ENCODE peak calls at places on chromosomes 6 and 20, in five cellular contexts. R is stomach, J is vagina, V is gastrocnemius medialis, D is A549. H is an unnamed sample. For H3K4me1, the result is how much of the 10 kb centered on the place peaks cover.

GRCh38 chr20:32509639-32510066 is 75.5 kb downstream of the NOL4L start:
- DNase-seq in J (no peak), D (no peak), V (no peak), R (no peak), H (no peak)

GRCh38 chr6:74356385-74356784 is 660.4 kb downstream of the CD109 start:
- DNase-seq in V (no peak), D (peak), J (no peak), R (no peak), H (no peak)

GRCh38 chr20:60453847-60454246 is 495.6 kb downstream of the CDH26 start:
- DNase-seq in J (peak), V (no peak), R (no peak), D (no peak), H (no peak)

GRCh38 chr6:107941627-107942026 is 16.4 kb downstream of the SEC63 start:
- DNase-seq in R (no peak), V (no peak), J (no peak), D (no peak), H (no peak)

GRCh38 chr6:79687759-79688158 is 56.6 kb downstream of the SH3BGRL2 start:
- DNase-seq in J (no peak), R (no peak), V (no peak), D (no peak), H (no peak)

GRCh38 chr6:11484441-11484840 is 53.1 kb upstream of the TMEM170B start:
- DNase-seq in V (no peak), J (no peak), R (no peak), D (no peak), H (no peak)

GRCh38 chr6:31940256-31940664 is 5.6 kb upstream of the CFB start:
- DNase-seq in D (no peak), R (no peak), J (no peak), V (no peak), H (no peak)

GRCh38 chr6:158474961-158475343 is 84.9 kb upstream of the TMEM181 start:
- DNase-seq in D (peak), R (peak), V (no peak), J (no peak), H (no peak)

GRCh38 chr6:31752739-31753319 is 9.6 kb upstream of the SAPCD1 start:
- DNase-seq in R (no peak), D (no peak), J (no peak), V (no peak), H (no peak)

GRCh38 chr6:51025082-51025777 is 206.6 kb downstream of the TFAP2B start:
- DNase-seq in R (no peak), D (no peak), J (no peak), V (no peak), H (no peak)

GRCh38 chr6:87921034-87921433 is 126.6 kb upstream of the SPACA1 start:
- DNase-seq in D (no peak), V (no peak), J (no peak), R (no peak), H (no peak)

GRCh38 chr6:82072771-82073170 is 174.8 kb downstream of the IBTK start:
- DNase-seq in J (no peak), V (no peak), D (no peak), R (no peak), H (no peak)

GRCh38 chr6:53837875-53838806 is 43.3 kb downstream of the LRRC1 start:
- DNase-seq in R (no peak), J (no peak), V (no peak), D (no peak), H (no peak)

GRCh38 chr6:47836046-47836445 is 54.2 kb downstream of the OPN5 start:
- DNase-seq in J (no peak), R (no peak), V (no peak), D (no peak), H (no peak)

GRCh38 chr6:148441454-148441911 is 98.8 kb downstream of the SASH1 start:
- DNase-seq in J (no peak), R (no peak), D (peak), V (no peak), H (no peak)

GRCh38 chr20:41167481-41168253 is 30.3 kb downstream of the PLCG1 start:
- DNase-seq in D (no peak), R (no peak), J (no peak), V (peak), H (peak)

GRCh38 chr20:22805219-22805618 is 220.8 kb upstream of the FOXA2 start:
- DNase-seq in D (peak), V (no peak), J (no peak), R (no peak), H (peak)

GRCh38 chr6:12294851-12295536 is 4.8 kb downstream of the EDN1 start:
- DNase-seq in V (no peak), R (no peak), D (no peak), J (no peak), H (no peak)

GRCh38 chr6:56263586-56264295 is 16.4 kb upstream of the COL21A1 start:
- DNase-seq in V (no peak), D (no peak), J (no peak), R (no peak), H (no peak)

GRCh38 chr6:154569136-154569862 is 58.8 kb upstream of the CNKSR3 start:
- DNase-seq in R (no peak), V (no peak), J (no peak), D (no peak), H (no peak)

GRCh38 chr6:3631862-3632261 is 119.7 kb downstream of the PXDC1 start:
- DNase-seq in V (no peak), R (no peak), D (no peak), J (no peak), H (no peak)

GRCh38 chr20:36055145-36055544 is 86.8 kb downstream of the CNBD2 start:
- DNase-seq in V (no peak), D (no peak), R (no peak), J (no peak), H (no peak)

GRCh38 chr6:99013145-99013544 is 65.4 kb upstream of the FBXL4 start:
- DNase-seq in V (no peak), J (no peak), R (no peak), D (no peak), H (no peak)

GRCh38 chr6:43334466-43335095 is 26.0 kb upstream of the CRIP3 start:
- DNase-seq in J (no peak), V (no peak), D (peak), R (no peak), H (no peak)

GRCh38 chr20:47220161-47220582 is 136.3 kb downstream of the ZMYND8 start:
- DNase-seq in V (no peak), J (no peak), R (no peak), D (peak), H (no peak)

GRCh38 chr20:21326700-21327099 is 23.6 kb downstream of the XRN2 start:
- DNase-seq in V (no peak), J (no peak), R (no peak), D (no peak), H (no peak)

GRCh38 chr6:115969207-115969929 is 91.3 kb downstream of the FRK start:
- DNase-seq in R (no peak), J (no peak), D (no peak), V (no peak), H (peak)

GRCh38 chr6:14501914-14502313 is 384.3 kb downstream of the CD83 start:
- DNase-seq in J (no peak), D (no peak), V (no peak), R (no peak), H (no peak)

GRCh38 chr20:7855545-7855944 is 84.7 kb downstream of the HAO1 start:
- DNase-seq in J (no peak), V (no peak), D (no peak), R (no peak), H (no peak)

GRCh38 chr6:168131464-168132415 is 52.7 kb upstream of the FRMD1 start:
- DNase-seq in V (no peak), D (no peak), R (peak), J (peak), H (no peak)

GRCh38 chr20:4944518-4944917 is 56.8 kb downstream of the SLC23A2 start:
- DNase-seq in J (no peak), R (no peak), D (no peak), V (no peak), H (no peak)

GRCh38 chr20:3311623-3312022 is 72.6 kb upstream of the SLC4A11 start:
- DNase-seq in R (peak), V (peak), D (no peak), J (no peak), H (peak)

GRCh38 chr6:20678831-20679352 is 144.6 kb downstream of the CDKAL1 start:
- DNase-seq in R (no peak), V (no peak), D (no peak), J (no peak), H (no peak)

GRCh38 chr20:21353236-21353635 is 44.1 kb downstream of the NKX2-4 start:
- DNase-seq in D (no peak), R (no peak), V (no peak), J (no peak), H (no peak)

GRCh38 chr6:20056350-20056992 is 155.8 kb downstream of the MBOAT1 start:
- DNase-seq in J (no peak), R (no peak), D (peak), V (no peak), H (no peak)

GRCh38 chr6:1003394-1004160 is 308.3 kb upstream of the FOXQ1 start:
- DNase-seq in J (no peak), R (no peak), V (no peak), D (no peak), H (no peak)

GRCh38 chr6:999552-999951 is 306.6 kb upstream of the EXOC2 start:
- DNase-seq in J (no peak), V (no peak), D (no peak), R (no peak), H (no peak)

GRCh38 chr6:1001655-1002349 is 308.9 kb upstream of the EXOC2 start:
- DNase-seq in D (no peak), V (no peak), J (no peak), R (no peak), H (no peak)

GRCh38 chr6:1004885-1005635 is 306.8 kb upstream of the FOXQ1 start:
- DNase-seq in R (no peak), V (no peak), J (no peak), D (no peak), H (no peak)

GRCh38 chr6:1002989-1003388 is 308.9 kb upstream of the FOXQ1 start:
- DNase-seq in V (no peak), R (no peak), D (no peak), J (no peak), H (no peak)
- TF ChIP-seq POLR2A in V (no peak), R (no peak), D (no peak), J (no peak), H (no peak)

GRCh38 chr20:59174975-59175374 is 11.4 kb downstream of the ZNF831 start:
- DNase-seq in R (no peak), J (no peak), V (no peak), D (no peak), H (no peak)

GRCh38 chr20:59178983-59179595 is 15.5 kb downstream of the ZNF831 start:
- DNase-seq in J (no peak), R (no peak), V (no peak), D (no peak), H (no peak)

GRCh38 chr20:59175861-59176260 is 12.2 kb downstream of the ZNF831 start:
- DNase-seq in J (no peak), D (no peak), V (no peak), R (no peak), H (no peak)

GRCh38 chr20:59177266-59178250 is 13.9 kb downstream of the ZNF831 start:
- DNase-seq in R (no peak), V (no peak), D (no peak), J (no peak), H (no peak)

DNA sequence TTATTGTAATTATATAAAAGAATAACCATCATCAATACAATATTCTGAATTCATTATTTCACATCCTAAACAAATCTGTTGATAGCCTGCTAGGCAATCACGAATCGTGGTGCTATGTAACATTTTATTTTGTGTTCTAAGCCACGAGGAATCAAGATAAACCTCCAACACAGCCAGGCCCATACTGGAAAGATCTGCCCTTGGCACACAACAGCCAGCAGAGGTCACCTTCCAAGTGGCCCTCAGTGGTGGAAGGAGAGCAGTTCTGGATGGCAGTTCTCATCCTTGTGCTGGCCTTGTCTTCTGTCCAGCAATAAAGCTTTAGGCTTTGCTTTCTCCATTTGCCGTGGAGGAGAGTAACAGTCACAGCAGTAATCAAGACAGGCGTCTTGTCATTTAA is 13.2 kb downstream of the ZNF831 start:
- DNase-seq in J (no peak), V (no peak), R (no peak), D (no peak), H (no peak)
- H3K4me1 ChIP-seq in J (under half), V (under half), R (under half), D (under half), H (under half)

GRCh38 chr20:62136283-62137091 is 6.7 kb downstream of the PSMA7 start:
- DNase-seq in D (peak), V (peak), J (no peak), R (peak), H (peak)

GRCh38 chr20:62137478-62138203 is 5.6 kb downstream of the PSMA7 start:
- DNase-seq in R (no peak), J (no peak), V (no peak), D (no peak), H (no peak)

GRCh38 chr20:62138204-62138543 is 5.0 kb downstream of the PSMA7 start:
- DNase-seq in R (no peak), J (no peak), V (peak), D (no peak), H (no peak)

GRCh38 chr20:62135573-62136266 is 7.5 kb downstream of the PSMA7 start:
- DNase-seq in D (no peak), V (no peak), J (no peak), R (no peak), H (no peak)

GRCh38 chr20:62137092-62137384 is 6.2 kb downstream of the PSMA7 start:
- DNase-seq in V (no peak), J (no peak), R (no peak), D (no peak), H (no peak)
- TF ChIP-seq POLR2A in V (no peak), J (no peak), R (no peak), D (no peak), H (no peak)

GRCh38 chr20:53901697-53902096 is 168.7 kb downstream of the BCAS1 start:
- DNase-seq in V (no peak), J (no peak), R (no peak), D (no peak), H (no peak)

GRCh38 chr20:53905019-53905847 is 165.2 kb downstream of the BCAS1 start:
- DNase-seq in V (no peak), D (no peak), R (no peak), J (no peak), H (no peak)

GRCh38 chr20:53902968-53903651 is 167.3 kb downstream of the BCAS1 start:
- DNase-seq in R (no peak), D (no peak), V (no peak), J (no peak), H (no peak)

GRCh38 chr20:53903652-53903987 is 166.8 kb downstream of the BCAS1 start:
- DNase-seq in R (no peak), J (no peak), D (no peak), V (no peak), H (no peak)

DNA sequence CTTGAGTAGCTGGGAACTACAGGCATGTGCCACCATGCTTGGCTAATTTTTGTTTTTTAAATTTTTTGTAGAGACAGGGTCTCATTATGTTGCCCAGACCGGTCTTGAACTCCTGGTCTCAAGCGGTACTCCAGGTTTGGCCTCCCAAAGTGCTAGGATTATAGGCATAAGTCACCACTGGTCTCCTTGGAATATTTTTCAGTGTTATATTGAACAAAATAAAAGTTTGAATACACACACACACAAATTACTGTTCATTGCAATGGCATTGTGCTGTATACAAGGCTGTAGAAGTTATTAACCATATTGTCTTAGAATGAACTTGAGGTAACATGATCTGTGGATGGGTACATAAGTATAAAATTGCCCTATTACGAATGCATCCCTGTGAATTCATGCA is 166.1 kb downstream of the BCAS1 start:
- DNase-seq in V (no peak), D (no peak), R (no peak), J (no peak), H (no peak)
- H3K4me1 ChIP-seq in V (under half), D (half or more), R (half or more), J (half or more), H (under half)

GRCh38 chr20:38586181-38586525 is 5.2 kb downstream of the ADIG start:
- DNase-seq in D (no peak), R (no peak), V (no peak), J (no peak), H (no peak)
- TF ChIP-seq POLR2A in D (no peak), R (no peak), V (no peak), J (no peak), H (no peak)